ENCODE peak calls at places on chromosome 10, in seven cellular contexts. Q is OCI-LY7, U is right atrium auricular region, T is IMR-90, C is PC-9, O is left ventricle myocardium inferior, N is SK-N-SH. V is an unnamed sample. For H3K4me1, the result is how much of the 10 kb centered on the place peaks cover.

GRCh38 chr10:75011221-75011620 is 100.2 kb upstream of the SAMD8 start:
- DNase-seq in O (no peak), N (no peak), T (no peak), Q (no peak), U (no peak), C (no peak), V (no peak)

GRCh38 chr10:47021850-47022249 is 110.6 kb downstream of the PTPN20 start:
- DNase-seq in Q (no peak), U (peak), C (no peak), N (no peak), T (no peak), O (no peak), V (no peak)

GRCh38 chr10:1552881-1553595 is 184.3 kb downstream of the ADARB2 start:
- DNase-seq in C (no peak), N (no peak), T (no peak), Q (no peak), U (no peak), O (no peak), V (no peak)

GRCh38 chr10:782751-783648 is 93.5 kb upstream of the DIP2C start:
- DNase-seq in O (no peak), C (no peak), U (peak), Q (no peak), T (no peak), N (peak), V (no peak)

GRCh38 chr10:4033341-4033896 is 248.4 kb upstream of the KLF6 start:
- DNase-seq in Q (no peak), O (no peak), N (no peak), T (peak), U (no peak), C (no peak), V (no peak)

GRCh38 chr10:21194510-21194993 is 297.4 kb upstream of the NEBL start:
- DNase-seq in N (peak), Q (no peak), T (no peak), C (peak), O (no peak), U (no peak), V (no peak)

GRCh38 chr10:92024700-92025099 is 101.1 kb downstream of the BTAF1 start:
- DNase-seq in C (no peak), N (no peak), O (no peak), Q (no peak), U (no peak), T (peak), V (no peak)

GRCh38 chr10:51439645-51440044 is 259.8 kb downstream of the CSTF2T start:
- DNase-seq in N (no peak), Q (no peak), T (no peak), U (no peak), C (no peak), O (no peak), V (no peak)

GRCh38 chr10:84571146-84571545 is 242.8 kb downstream of the CCSER2 start:
- DNase-seq in N (no peak), U (no peak), C (no peak), Q (no peak), T (no peak), O (no peak), V (no peak)

GRCh38 chr10:84574101-84574500 is 245.7 kb downstream of the CCSER2 start:
- DNase-seq in C (no peak), Q (no peak), O (no peak), T (no peak), U (no peak), N (no peak), V (no peak)
- TF ChIP-seq CTCF in C (peak), Q (peak), O (no peak), T (no peak), U (no peak), N (peak), V (no peak)

GRCh38 chr10:2895616-2896196 is 171.6 kb upstream of the PFKP start:
- DNase-seq in C (no peak), Q (no peak), T (no peak), U (peak), O (no peak), N (no peak), V (no peak)
- H3K4me1 ChIP-seq in C (under half), Q (under half), T (under half), U (under half), O (under half), N (under half), V (under half)

DNA sequence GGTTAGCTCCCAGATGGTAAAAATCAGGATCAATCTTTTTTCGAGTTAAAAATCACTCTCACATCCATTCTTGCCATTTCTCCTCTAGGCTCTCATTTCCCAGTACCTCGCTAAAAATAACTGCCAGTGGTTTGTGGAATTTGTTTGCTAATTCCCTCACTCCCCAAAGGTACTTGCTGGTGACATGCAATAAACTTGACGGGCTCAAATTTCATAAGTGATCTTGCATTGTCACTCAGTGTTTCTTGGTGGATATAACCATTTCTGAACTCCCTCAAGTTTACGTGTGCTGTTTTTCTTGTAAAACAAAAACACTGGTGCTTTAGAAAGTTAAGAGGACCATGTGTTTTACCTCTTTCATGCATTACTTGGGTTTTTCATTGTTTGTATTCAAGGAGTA is 399.2 kb upstream of the MKI67 start:
- DNase-seq in C (no peak), U (no peak), Q (no peak), T (no peak), O (no peak), N (no peak), V (no peak)
- TF ChIP-seq CTCF in C (no peak), U (no peak), Q (no peak), T (no peak), O (no peak), N (no peak), V (no peak)

GRCh38 chr10:97718178-97718577 is 4.6 kb downstream of the MARVELD1 start:
- DNase-seq in O (no peak), N (no peak), U (no peak), C (no peak), Q (no peak), T (no peak), V (no peak)
- H3K4me1 ChIP-seq in O (half or more), N (under half), U (under half), C (under half), Q (under half), T (under half), V (under half)

GRCh38 chr10:117463545-117463920 is 79.0 kb upstream of the EMX2 start:
- DNase-seq in T (no peak), C (no peak), N (no peak), Q (no peak), U (no peak), O (no peak), V (no peak)

GRCh38 chr10:117462424-117462792 is 80.1 kb upstream of the EMX2 start:
- DNase-seq in N (no peak), Q (no peak), O (no peak), C (no peak), T (no peak), U (no peak), V (no peak)

GRCh38 chr10:117462816-117463544 is 79.6 kb upstream of the EMX2 start:
- DNase-seq in N (no peak), U (no peak), T (no peak), O (no peak), C (no peak), Q (no peak), V (no peak)

GRCh38 chr10:117460846-117461765 is 81.4 kb upstream of the EMX2 start:
- DNase-seq in C (no peak), U (no peak), O (no peak), Q (no peak), T (no peak), N (no peak), V (no peak)

GRCh38 chr10:117461766-117462423 is 80.7 kb upstream of the EMX2 start:
- DNase-seq in C (peak), N (no peak), T (peak), Q (no peak), O (no peak), U (peak), V (peak)
- TF ChIP-seq CTCF in C (no peak), N (no peak), T (no peak), Q (no peak), O (no peak), U (no peak), V (no peak)

DNA sequence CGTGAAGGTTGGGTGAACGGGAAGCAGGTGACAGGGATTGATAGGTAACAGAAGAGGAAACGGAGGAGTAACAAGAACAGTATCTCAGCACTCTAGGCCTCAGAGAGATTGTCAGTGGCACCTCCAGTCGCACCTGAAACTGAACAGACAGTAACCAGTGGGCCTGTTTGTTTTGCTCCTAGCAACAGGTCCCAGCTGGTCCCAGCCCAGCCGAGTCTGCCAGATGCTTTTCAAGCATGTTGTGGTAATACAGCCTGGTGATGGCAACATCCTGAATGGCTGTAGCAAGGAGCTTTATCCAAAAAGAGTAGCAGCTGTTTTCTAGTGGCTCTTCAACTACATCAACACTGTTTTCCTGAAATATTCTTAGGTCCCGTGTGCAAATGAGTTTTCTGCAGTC is 4.7 kb downstream of the CACNB2 start:
- DNase-seq in U (no peak), O (peak), N (peak), T (no peak), C (no peak), Q (no peak), V (no peak)
- H3K4me1 ChIP-seq in U (under half), O (under half), N (under half), T (under half), C (under half), Q (under half), V (under half)